ENCODE peak calls at places on chromosomes 1 and 21, in seven cellular contexts. X is H1, Z is GM23338, H is HepG2, R is HL-60, N is stomach, V is spleen. A is an unnamed sample.

GRCh38 chr1:208231929-208232360 is 12.2 kb downstream of the PLXNA2 start:
- DNase-seq in X (no peak), V (no peak), Z (peak), N (no peak), R (no peak), H (no peak), A (no peak)

GRCh38 chr1:167161242-167161641 is 59.4 kb upstream of the POU2F1 start:
- DNase-seq in X (no peak), N (no peak), R (no peak), Z (peak), H (no peak), V (no peak), A (no peak)

GRCh38 chr1:41876533-41877445 is 41.9 kb downstream of the HIVEP3 start:
- DNase-seq in N (no peak), Z (no peak), V (no peak), R (no peak), H (no peak), X (no peak), A (no peak)

GRCh38 chr1:182430263-182431068 is 19.5 kb upstream of the RGSL1 start:
- DNase-seq in H (no peak), V (no peak), R (peak), X (no peak), Z (no peak), N (no peak), A (no peak)

GRCh38 chr1:214192825-214193643 is 87.9 kb upstream of the SMYD2 start:
- DNase-seq in X (no peak), H (no peak), Z (no peak), R (no peak), N (no peak), V (no peak), A (no peak)

GRCh38 chr1:40078512-40079333 is 18.3 kb downstream of the PPT1 start:
- DNase-seq in N (peak), V (no peak), H (peak), X (no peak), Z (peak), R (peak), A (peak)

GRCh38 chr1:38246955-38247952 is 200.7 kb upstream of the POU3F1 start:
- DNase-seq in V (no peak), H (peak), N (no peak), R (no peak), X (no peak), Z (no peak), A (no peak)

GRCh38 chr21:42580076-42580792 is 66.6 kb downstream of the SLC37A1 start:
- DNase-seq in Z (no peak), N (no peak), R (no peak), H (no peak), X (no peak), V (peak), A (no peak)

GRCh38 chr1:192521734-192522133 is 53.8 kb upstream of the RGS1 start:
- DNase-seq in H (no peak), X (no peak), N (no peak), V (no peak), R (peak), Z (no peak), A (no peak)

GRCh38 chr1:44553127-44553758 is 121.0 kb downstream of the TMEM53 start:
- DNase-seq in X (no peak), Z (no peak), V (no peak), R (no peak), N (no peak), H (no peak), A (no peak)

GRCh38 chr1:30606166-30606565 is 117.2 kb downstream of the MATN1 start:
- DNase-seq in H (no peak), R (no peak), X (no peak), V (no peak), Z (no peak), N (no peak), A (no peak)

GRCh38 chr21:19853061-19853460 is 1145.1 kb upstream of the NCAM2 start:
- DNase-seq in H (no peak), N (no peak), Z (no peak), X (no peak), R (no peak), V (peak), A (no peak)

GRCh38 chr1:33727310-33727709 is 136.6 kb upstream of the HMGB4 start:
- DNase-seq in R (no peak), H (no peak), X (no peak), V (no peak), Z (no peak), N (no peak), A (no peak)

GRCh38 chr1:220970311-220970710 is 91.1 kb downstream of the HLX start:
- DNase-seq in N (no peak), Z (no peak), X (no peak), H (no peak), R (no peak), V (no peak), A (no peak)

GRCh38 chr1:185288435-185288834 is 28.6 kb downstream of the IVNS1ABP start:
- DNase-seq in R (no peak), H (no peak), V (no peak), X (no peak), Z (no peak), N (no peak), A (no peak)

GRCh38 chr1:192147221-192147620 is 11.0 kb upstream of the RGS18 start:
- DNase-seq in R (no peak), H (no peak), Z (no peak), N (no peak), V (no peak), X (no peak), A (no peak)

GRCh38 chr21:46294647-46295176 is 8.6 kb downstream of the YBEY start:
- DNase-seq in Z (no peak), R (no peak), X (no peak), N (no peak), V (no peak), H (no peak), A (no peak)

GRCh38 chr1:21299007-21299406 is 8.7 kb upstream of the ECE1 start:
- DNase-seq in Z (no peak), V (no peak), H (no peak), X (no peak), R (no peak), N (no peak), A (no peak)

GRCh38 chr1:198763298-198763714 is 124.5 kb downstream of the PTPRC start:
- DNase-seq in X (no peak), N (no peak), H (no peak), Z (no peak), V (no peak), R (no peak), A (no peak)

GRCh38 chr1:26697978-26698849 is 2.4 kb downstream of the ARID1A start:
- DNase-seq in H (peak), X (no peak), N (peak), V (peak), Z (peak), R (peak), A (peak)

GRCh38 chr1:89552481-89553194 is 28.0 kb downstream of the LRRC8B start:
- DNase-seq in N (no peak), V (no peak), Z (no peak), H (no peak), X (no peak), R (peak), A (peak)

GRCh38 chr1:202433155-202434043 is 84.9 kb downstream of the PPP1R12B start:
- DNase-seq in V (no peak), R (no peak), N (no peak), X (no peak), Z (no peak), H (peak), A (no peak)

GRCh38 chr1:220207406-220207805 is 64.8 kb downstream of the RAB3GAP2 start:
- DNase-seq in N (no peak), R (no peak), H (no peak), V (no peak), Z (no peak), X (no peak), A (no peak)

GRCh38 chr1:14743368-14743767 is 144.9 kb downstream of the KAZN start:
- DNase-seq in H (no peak), X (no peak), Z (no peak), V (no peak), N (no peak), R (no peak), A (no peak)

GRCh38 chr1:209229494-209230059 is 353.9 kb upstream of the CAMK1G start:
- DNase-seq in X (no peak), V (no peak), N (no peak), Z (no peak), H (no peak), R (no peak), A (no peak)

GRCh38 chr1:63835075-63835633 is 61.3 kb downstream of the ROR1 start:
- DNase-seq in N (no peak), H (no peak), V (no peak), R (no peak), X (no peak), Z (no peak), A (no peak)

GRCh38 chr1:15578921-15579682 is 5.7 kb downstream of the AGMAT start:
- DNase-seq in R (no peak), H (no peak), V (peak), Z (no peak), X (no peak), N (no peak), A (no peak)

GRCh38 chr1:35509558-35509957 is 47.6 kb downstream of the KIAA0319L start:
- DNase-seq in H (no peak), X (no peak), Z (no peak), N (no peak), V (no peak), R (no peak), A (no peak)

GRCh38 chr1:181076852-181077251 is 11.6 kb upstream of the IER5 start:
- DNase-seq in V (no peak), H (no peak), N (no peak), R (no peak), X (no peak), Z (no peak), A (no peak)

GRCh38 chr1:104987210-104987609 is 1237.5 kb downstream of the AMY1C start:
- DNase-seq in R (no peak), H (no peak), N (no peak), Z (no peak), V (no peak), X (no peak), A (no peak)

GRCh38 chr1:77671836-77672235 is 10.6 kb downstream of the ZZZ3 start:
- DNase-seq in Z (no peak), V (no peak), X (no peak), N (no peak), H (no peak), R (no peak), A (no peak)

GRCh38 chr1:47333922-47334764 is 553 bp downstream of the CMPK1 start:
- DNase-seq in N (peak), R (peak), H (peak), Z (peak), V (peak), X (no peak), A (peak)

GRCh38 chr1:19436716-19437476 is 48.4 kb downstream of the CAPZB start:
- DNase-seq in H (peak), R (peak), N (peak), X (no peak), Z (no peak), V (no peak), A (peak)

GRCh38 chr1:23718482-23718881 is 24.8 kb upstream of the ELOA start:
- DNase-seq in X (peak), Z (peak), R (no peak), V (peak), H (peak), N (no peak), A (no peak)

DNA sequence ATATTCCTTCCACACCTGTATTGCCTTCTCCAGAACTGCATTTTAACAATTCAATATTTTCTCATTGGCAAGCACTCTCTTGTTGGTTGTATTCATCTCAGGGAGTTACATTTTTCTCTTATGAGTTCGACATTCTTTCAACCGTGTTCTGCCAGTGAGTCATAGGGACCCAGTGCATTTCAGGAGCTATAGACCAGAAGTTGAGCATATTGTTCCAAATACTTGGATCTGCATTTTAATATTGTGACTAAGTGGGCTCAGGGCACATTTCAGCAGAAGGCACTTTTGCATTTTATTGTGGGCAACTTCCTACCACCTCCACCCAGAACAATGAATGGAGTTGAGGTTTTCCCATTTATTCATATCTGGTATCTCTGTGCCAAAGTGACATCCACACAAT is 132.8 kb downstream of the TNFSF18 start:
- DNase-seq in V (no peak), H (peak), X (no peak), R (no peak), N (no peak), Z (no peak), A (no peak)
- TF ChIP-seq POLR2AphosphoS5 in V (no peak), H (no peak), X (no peak), R (no peak), N (peak), Z (no peak), A (no peak)

GRCh38 chr1:54501849-54502248 is 46.2 kb upstream of the ACOT11 start:
- DNase-seq in N (no peak), Z (no peak), R (no peak), H (no peak), X (no peak), V (no peak), A (no peak)

GRCh38 chr1:54500030-54500389 is 48.0 kb upstream of the ACOT11 start:
- DNase-seq in Z (no peak), H (no peak), N (no peak), X (no peak), R (no peak), V (no peak), A (no peak)

GRCh38 chr1:54497338-54497737 is 50.7 kb upstream of the ACOT11 start:
- DNase-seq in V (no peak), R (no peak), H (no peak), X (no peak), Z (no peak), N (no peak), A (no peak)

GRCh38 chr1:54498383-54499096 is 49.5 kb upstream of the ACOT11 start:
- DNase-seq in H (no peak), Z (no peak), X (no peak), V (no peak), R (no peak), N (no peak), A (no peak)

DNA sequence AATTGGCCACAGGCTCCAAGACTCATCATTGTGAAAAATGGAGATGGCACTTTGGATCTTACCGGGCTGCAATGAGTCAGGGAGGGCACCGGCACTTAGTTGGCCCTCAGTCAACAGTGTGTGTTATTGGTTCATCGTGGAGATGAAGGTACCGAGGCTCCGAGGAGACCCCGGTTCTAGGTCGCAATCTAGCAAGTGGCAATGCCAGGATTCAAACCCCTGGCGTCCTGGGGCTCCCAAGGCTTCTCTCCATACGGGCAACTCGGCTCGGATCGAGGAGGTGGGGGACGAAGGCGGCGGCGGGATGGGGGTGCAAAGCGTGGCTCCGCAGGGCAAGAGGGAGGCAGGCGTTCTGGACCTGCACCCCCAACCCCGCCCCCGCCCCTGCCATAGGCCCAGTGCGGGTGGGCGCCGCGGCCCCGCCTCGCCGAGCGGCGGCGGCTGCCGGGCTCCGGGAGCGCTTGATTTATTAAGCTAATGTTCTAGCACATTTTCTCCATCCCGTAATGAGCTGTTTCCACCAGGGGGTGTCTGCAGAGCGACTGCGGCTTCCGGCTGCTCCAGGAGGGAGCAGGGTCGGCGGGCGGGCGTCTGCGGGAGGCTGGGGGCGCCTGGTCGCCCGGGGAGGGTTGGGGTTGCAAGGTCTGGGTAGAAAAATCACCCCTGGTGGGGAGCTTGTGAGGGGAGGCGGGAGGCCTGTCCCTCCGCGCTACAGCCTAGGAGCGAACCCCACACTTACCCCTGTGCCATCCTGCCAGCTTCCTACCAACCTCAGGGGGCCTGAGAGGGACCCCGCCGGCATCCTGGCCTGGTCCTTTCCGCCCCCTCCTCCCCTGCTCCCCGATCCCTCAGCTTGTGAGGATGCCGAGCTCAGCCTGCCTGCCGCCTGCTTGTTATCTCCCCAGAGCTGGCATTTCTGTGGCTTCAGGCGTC is 48.7 kb upstream of the ACOT11 start:
- DNase-seq in Z (peak), R (peak), V (no peak), X (no peak), H (no peak), N (no peak), A (peak)
- TF ChIP-seq CTCF in Z (peak), R (peak), V (peak), X (no peak), H (peak), N (peak), A (peak)

GRCh38 chr1:42952353-42953001 is 6.2 kb downstream of the SLC2A1 start:
- DNase-seq in H (no peak), V (peak), X (no peak), N (no peak), R (no peak), Z (no peak), A (no peak)
- TF ChIP-seq POLR2AphosphoS5 in H (no peak), V (peak), X (peak), N (no peak), R (no peak), Z (no peak), A (no peak)

DNA sequence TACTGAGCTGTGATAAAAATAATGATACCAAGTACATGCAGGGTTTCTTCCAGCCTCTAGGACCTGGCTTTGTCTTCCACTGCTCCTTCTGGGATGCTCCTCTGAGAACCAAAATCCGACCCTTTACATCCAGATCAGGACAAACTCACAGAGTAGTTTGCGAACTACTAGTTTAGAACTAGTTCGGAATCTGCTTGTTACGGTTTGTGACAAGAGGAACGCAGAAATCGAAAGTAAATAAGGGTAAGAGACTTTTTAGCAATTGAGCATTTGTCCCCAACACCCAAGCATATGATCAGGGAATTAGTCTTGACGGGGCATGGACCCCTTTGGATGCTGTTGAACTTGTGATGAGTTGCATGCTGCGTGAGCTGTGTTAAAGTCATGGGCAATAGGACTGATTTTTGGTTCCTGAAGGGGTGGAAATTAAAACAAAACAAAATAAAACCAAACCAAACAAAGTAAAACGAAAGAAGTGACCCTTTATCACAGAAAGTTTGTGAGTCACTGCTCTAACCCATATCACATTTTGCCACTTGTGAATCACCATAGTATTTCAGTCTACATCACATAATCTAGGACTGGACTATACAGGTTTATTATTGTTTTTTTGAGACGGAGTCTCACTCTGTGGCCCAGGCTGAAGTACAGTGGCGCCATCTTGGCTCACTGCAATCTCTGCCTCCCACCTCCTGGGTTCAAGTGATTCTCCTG is 35.7 kb upstream of the ERRFI1 start:
- DNase-seq in R (no peak), Z (no peak), X (no peak), N (no peak), V (no peak), H (no peak), A (no peak)
- TF ChIP-seq CTCF in R (no peak), Z (no peak), X (no peak), N (no peak), V (no peak), H (no peak), A (peak)

GRCh38 chr21:14492890-14493289 is 53.2 kb downstream of the SAMSN1 start:
- DNase-seq in V (no peak), H (no peak), N (no peak), R (no peak), Z (no peak), X (no peak), A (no peak)
- TF ChIP-seq POLR2AphosphoS5 in V (no peak), H (no peak), N (no peak), R (no peak), Z (no peak), X (no peak), A (no peak)

DNA sequence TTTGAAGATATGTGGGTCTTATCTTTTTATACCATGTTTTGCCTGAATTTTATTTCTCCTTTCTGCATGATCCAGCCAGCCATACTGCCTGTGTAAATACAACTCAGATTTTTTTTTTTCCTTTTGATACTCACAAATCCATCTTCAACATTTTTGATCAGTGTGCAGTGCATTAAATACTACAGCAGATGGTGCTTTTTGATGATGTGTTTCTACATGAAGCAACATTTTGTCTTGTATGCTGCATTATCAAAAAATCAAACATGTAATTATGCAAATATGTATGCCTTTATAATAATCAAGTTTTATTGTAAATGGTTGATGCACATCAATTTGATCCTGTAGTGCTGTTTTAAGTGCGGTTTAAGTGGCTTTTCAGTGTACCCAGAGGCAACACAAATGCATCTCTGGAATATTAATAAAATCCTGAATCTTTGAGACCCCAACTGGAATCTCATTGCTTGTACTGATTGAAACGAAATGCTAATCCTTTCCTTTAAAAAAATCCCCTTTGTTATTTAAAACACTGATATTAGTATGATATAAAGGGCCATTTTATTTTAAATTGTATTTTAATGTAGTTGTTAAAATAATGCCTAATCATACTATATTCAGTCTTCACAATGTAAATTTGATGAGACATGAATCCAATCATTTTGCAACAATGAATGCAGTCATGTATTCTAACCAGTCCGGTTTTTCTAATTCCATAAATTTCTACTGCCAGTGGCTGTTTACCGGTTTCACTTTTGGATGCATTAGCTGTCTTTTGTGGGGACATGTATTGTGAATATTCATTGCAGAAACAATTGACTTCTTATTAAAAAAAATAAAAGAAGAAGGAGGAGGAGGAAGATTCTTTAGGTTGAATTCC is 625.2 kb upstream of the PTBP2 start:
- DNase-seq in V (no peak), X (no peak), R (no peak), Z (no peak), N (no peak), H (no peak), A (no peak)
- TF ChIP-seq CTCF in V (no peak), X (no peak), R (no peak), Z (no peak), N (no peak), H (no peak), A (no peak)

A was measured in prostate gland.